ENCODE peak calls at places on chromosomes 3 and 15, in five cellular contexts. A, H, O, V and R are unnamed samples.

GRCh38 chr15:75662823-75663519 is 15.3 kb downstream of the SNX33 start:
- DNase-seq in A (no peak), H (no peak), O (no peak), V (no peak), R (no peak)

GRCh38 chr15:28942046-28942445 is 56.3 kb downstream of the APBA2 start:
- DNase-seq in A (no peak), H (no peak), O (no peak), V (no peak), R (no peak)

GRCh38 chr3:194422188-194422587 is 23.1 kb upstream of the GP5 start:
- DNase-seq in O (no peak), V (peak), H (no peak), A (no peak), R (no peak)

GRCh38 chr15:58771621-58772235 is 626 bp downstream of the MINDY2 start:
- DNase-seq in A (peak), V (no peak), O (peak), H (peak), R (no peak)

GRCh38 chr3:123595396-123595795 is 10.5 kb upstream of the HACD2 start:
- DNase-seq in A (no peak), O (no peak), V (no peak), H (no peak), R (no peak)

GRCh38 chr15:79451361-79451999 is 19.3 kb downstream of the MINAR1 start:
- DNase-seq in A (no peak), O (no peak), V (no peak), H (no peak), R (no peak)

GRCh38 chr3:195286115-195286872 is 15.3 kb upstream of the XXYLT1 start:
- DNase-seq in H (no peak), O (no peak), A (no peak), V (peak), R (peak)

GRCh38 chr3:184594386-184595035 is 32.9 kb downstream of the EPHB3 start:
- DNase-seq in H (no peak), V (no peak), A (no peak), O (peak), R (no peak)

GRCh38 chr15:56739964-56740640 is 6.8 kb upstream of the ZNF280D start:
- DNase-seq in O (no peak), V (no peak), H (peak), A (no peak), R (no peak)

GRCh38 chr3:143045639-143046038 is 44.3 kb downstream of the U2SURP start:
- DNase-seq in O (no peak), H (no peak), A (no peak), V (no peak), R (no peak)

GRCh38 chr3:140576444-140576843 is 101.4 kb upstream of the TRIM42 start:
- DNase-seq in H (no peak), V (no peak), O (no peak), A (no peak), R (no peak)

GRCh38 chr15:96340348-96340610 is 9.8 kb downstream of the NR2F2 start:
- DNase-seq in H (no peak), O (no peak), A (no peak), V (no peak), R (no peak)

DNA sequence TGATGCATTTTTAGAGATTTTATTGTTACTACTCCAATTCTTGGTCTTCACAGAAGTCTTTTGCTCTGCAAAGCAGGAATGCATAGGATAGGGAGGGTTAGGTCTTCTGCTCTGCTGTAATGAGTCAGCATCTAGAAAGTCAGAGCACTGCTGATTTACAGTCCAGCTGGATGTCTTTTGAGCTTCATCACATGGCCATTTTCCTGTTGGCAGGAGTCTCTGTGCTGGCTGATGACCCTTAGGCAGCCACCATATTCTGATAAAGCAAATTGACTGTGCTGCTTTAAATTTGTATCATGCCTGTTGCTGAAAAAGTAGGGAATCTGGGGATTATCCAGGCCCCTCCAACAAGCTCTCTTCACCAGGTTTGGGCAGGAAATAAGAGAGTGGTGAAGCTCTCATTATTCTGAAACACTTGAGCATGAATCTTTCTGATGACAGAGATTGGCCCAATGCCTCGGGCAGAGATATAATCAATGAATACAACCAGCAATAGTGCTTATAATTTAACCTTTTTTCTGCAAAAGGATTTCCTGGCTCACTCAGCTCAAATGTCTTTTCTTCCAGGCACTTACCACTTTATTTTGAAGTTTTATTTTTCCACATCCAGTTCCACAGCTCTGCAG is 9.7 kb upstream of the CRBN start:
- DNase-seq in V (peak), A (no peak), H (no peak), O (no peak), R (no peak)
- H3K4me3 ChIP-seq in V (no peak), A (no peak), H (no peak), O (no peak), R (no peak)

GRCh38 chr3:57094011-57094535 is 33.6 kb downstream of the SPATA12 start:
- DNase-seq in H (no peak), O (no peak), A (no peak), V (no peak), R (no peak)

GRCh38 chr3:57095361-57095760 is 34.9 kb downstream of the SPATA12 start:
- DNase-seq in V (no peak), O (no peak), H (no peak), A (no peak), R (peak)

GRCh38 chr3:57091874-57092273 is 31.4 kb downstream of the SPATA12 start:
- DNase-seq in A (no peak), V (no peak), H (no peak), O (no peak), R (no peak)

GRCh38 chr3:57094606-57095005 is 34.1 kb downstream of the SPATA12 start:
- DNase-seq in A (no peak), O (no peak), V (peak), H (no peak), R (peak)

GRCh38 chr3:57093489-57093888 is 33.0 kb downstream of the SPATA12 start:
- DNase-seq in A (no peak), H (no peak), O (no peak), V (no peak), R (no peak)
- TF ChIP-seq CTCF in A (no peak), H (peak), O (no peak), V (no peak), R (no peak)

DNA sequence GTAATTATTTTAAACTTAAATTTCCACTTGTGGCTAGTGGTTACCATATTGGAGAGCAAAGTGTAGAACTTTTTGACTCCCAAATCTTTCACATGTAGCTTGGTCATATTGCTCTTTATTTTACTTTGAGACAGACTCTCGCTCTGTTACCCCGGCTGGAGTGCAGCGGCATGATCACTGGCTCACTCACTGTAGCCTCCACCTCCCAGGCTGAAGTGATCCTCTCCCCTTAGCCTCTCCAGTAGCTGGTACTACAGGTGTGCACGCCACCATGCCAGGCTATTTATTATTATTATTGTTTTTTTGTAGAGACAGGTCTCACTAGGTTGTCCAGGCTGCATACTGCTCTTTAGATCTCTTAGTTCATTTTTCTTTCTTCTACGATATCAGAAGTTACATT is 3.9 kb downstream of the FNDC3B start:
- DNase-seq in V (no peak), H (no peak), O (no peak), A (no peak), R (no peak)
- H3K4me3 ChIP-seq in V (no peak), H (no peak), O (no peak), A (peak), R (no peak)

GRCh38 chr3:128438488-128439072 is 28.1 kb downstream of the DNAJB8 start:
- DNase-seq in V (no peak), H (peak), O (no peak), A (no peak), R (no peak)
- TF ChIP-seq CTCF in V (peak), H (peak), O (peak), A (peak), R (peak)

DNA sequence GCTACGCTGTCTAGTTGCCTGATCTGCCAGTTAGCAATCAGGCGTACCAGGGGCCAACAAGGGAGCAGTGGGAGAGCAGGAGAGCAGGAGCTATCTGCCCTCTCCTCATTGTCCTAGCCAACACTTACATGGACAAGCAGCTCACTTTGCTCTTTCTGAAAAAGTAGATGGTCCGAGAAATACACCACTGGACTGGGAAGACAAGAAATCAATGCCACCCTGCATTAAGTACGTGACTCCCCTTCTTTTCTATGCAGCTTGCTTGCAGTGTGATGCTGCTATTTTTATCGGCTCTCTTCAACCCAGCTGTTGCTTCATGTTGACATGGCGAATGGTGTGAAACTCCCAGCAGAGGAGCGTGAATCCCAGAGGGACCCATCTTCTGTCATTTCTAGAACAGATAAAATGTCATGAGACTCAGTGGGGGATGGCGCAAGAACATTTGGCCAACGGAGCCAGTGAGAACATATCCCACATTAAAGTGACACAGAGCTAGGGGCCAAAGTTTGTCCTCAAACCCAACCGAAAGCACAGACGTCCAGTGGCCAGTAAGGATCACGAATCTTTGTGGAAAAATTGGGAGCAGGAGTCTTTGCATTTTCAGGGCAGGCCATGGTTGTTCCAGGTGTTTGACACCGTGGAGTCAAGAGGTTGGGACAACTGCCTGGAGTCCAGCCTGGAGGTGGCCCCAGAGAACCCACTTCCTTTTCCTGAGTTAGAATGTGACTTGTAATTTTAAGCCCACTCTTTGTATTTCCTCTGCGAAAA is 53.7 kb upstream of the MEF2A start:
- DNase-seq in A (no peak), V (no peak), H (peak), O (no peak), R (no peak)
- H3K4me3 ChIP-seq in A (no peak), V (no peak), H (peak), O (no peak), R (no peak)

GRCh38 chr3:2495746-2496145 is 397.1 kb downstream of the CNTN4 start:
- DNase-seq in O (no peak), V (no peak), A (no peak), H (no peak), R (no peak)
- TF ChIP-seq CTCF in O (no peak), V (no peak), A (no peak), H (no peak), R (no peak)

DNA sequence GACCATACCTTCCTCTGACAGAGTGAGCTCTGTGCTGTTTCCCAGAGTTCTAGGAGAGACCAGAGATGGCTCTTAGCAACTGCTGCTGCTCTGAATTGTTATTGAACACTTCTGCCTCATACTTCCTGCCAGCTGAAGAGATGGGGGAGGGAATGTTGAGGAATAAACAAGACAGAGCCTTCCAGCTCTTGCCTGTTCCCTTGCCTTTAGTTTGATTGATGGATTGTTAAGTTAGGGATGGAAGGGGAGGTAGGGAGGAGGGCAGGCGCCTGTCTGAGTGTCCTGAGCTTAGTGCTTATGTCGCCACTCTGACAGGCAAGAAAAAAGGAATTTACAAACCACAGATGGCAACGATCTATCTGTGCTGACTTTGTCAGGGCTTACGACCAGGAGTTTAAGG is 42.8 kb downstream of the ZNF609 start:
- DNase-seq in A (no peak), O (no peak), H (no peak), V (peak), R (no peak)
- H3K4me3 ChIP-seq in A (no peak), O (no peak), H (no peak), V (no peak), R (no peak)